ENCODE peak calls at places on chromosomes 7 and 10, in six cellular contexts. L is A673, M is psoas muscle, N is stomach, T is gastrocnemius medialis, Y is tibial nerve. X is an unnamed sample.

GRCh38 chr10:31697271-31698168 is 231.1 kb downstream of the ARHGAP12 start:
- DNase-seq in N (peak; percentile 53), L (no peak), M (peak; percentile 92), Y (peak; percentile 70), T (peak; percentile 64), X (peak; percentile 48)

GRCh38 chr10:48332166-48332870 is 25.8 kb downstream of the MAPK8 start:
- DNase-seq in Y (no peak), T (no peak), N (no peak), L (no peak), M (no peak), X (no peak)

GRCh38 chr10:58266826-58267712 is 625 bp downstream of the IPMK start:
- DNase-seq in Y (peak; percentile 24), T (peak; percentile 48), L (peak; percentile 74), N (peak; percentile 42), M (peak; percentile 81), X (peak; percentile 53)

GRCh38 chr10:42754155-42755027 is 28.2 kb upstream of the BMS1 start:
- DNase-seq in L (peak; percentile 30), N (no peak), Y (no peak), M (peak; percentile 59), T (no peak), X (peak; percentile 53)

GRCh38 chr10:100723769-100724530 is 21.4 kb upstream of the PAX2 start:
- DNase-seq in N (no peak), L (no peak), Y (no peak), M (no peak), T (no peak), X (no peak)

GRCh38 chr10:106175760-106176377 is 988.6 kb downstream of the SORCS1 start:
- DNase-seq in L (peak; percentile 47), T (no peak), M (no peak), N (no peak), Y (no peak), X (peak; percentile 52)

GRCh38 chr10:46106410-46107255 is 60.6 kb upstream of the MSMB start:
- DNase-seq in L (peak; percentile 29), Y (no peak), M (peak; percentile 77), N (peak; percentile 59), T (no peak), X (peak; percentile 71)

GRCh38 chr10:112215342-112215774 is 31.8 kb upstream of the GPAM start:
- DNase-seq in Y (no peak), M (no peak), L (peak; percentile 10), T (no peak), N (peak; percentile 62), X (peak; percentile 73)

GRCh38 chr10:128466831-128467371 is 340.7 kb upstream of the MKI67 start:
- DNase-seq in T (no peak), L (no peak), N (no peak), M (no peak), Y (no peak), X (no peak)

GRCh38 chr10:390449-391100 is 255.3 kb downstream of the ZMYND11 start:
- DNase-seq in L (no peak), T (no peak), M (no peak), Y (no peak), N (no peak), X (no peak)

GRCh38 chr7:84100866-84101265 is 93.7 kb downstream of the SEMA3A start:
- DNase-seq in L (peak; percentile 64), M (no peak), T (no peak), Y (no peak), N (no peak), X (peak; percentile 10)
- TF ChIP-seq CTCF in L (peak; percentile 23), M (no peak), T (no peak), Y (no peak), N (no peak), X (no peak)

GRCh38 chr10:17234541-17234940 is 6.5 kb downstream of the VIM start:
- DNase-seq in T (no peak), L (no peak), Y (no peak), M (no peak), N (no peak), X (no peak)

GRCh38 chr10:17229967-17230682 is 2.1 kb downstream of the VIM start:
- DNase-seq in N (peak; percentile 82), M (peak; percentile 90), Y (peak; percentile 70), L (peak; percentile 89), T (peak; percentile 53), X (peak; percentile 87)

GRCh38 chr10:17233534-17233933 is 5.5 kb downstream of the VIM start:
- DNase-seq in L (no peak), M (peak; percentile 59), N (no peak), T (no peak), Y (no peak), X (no peak)

GRCh38 chr10:17235136-17235535 is 7.1 kb downstream of the VIM start:
- DNase-seq in L (no peak), T (no peak), M (no peak), Y (no peak), N (no peak), X (no peak)

DNA sequence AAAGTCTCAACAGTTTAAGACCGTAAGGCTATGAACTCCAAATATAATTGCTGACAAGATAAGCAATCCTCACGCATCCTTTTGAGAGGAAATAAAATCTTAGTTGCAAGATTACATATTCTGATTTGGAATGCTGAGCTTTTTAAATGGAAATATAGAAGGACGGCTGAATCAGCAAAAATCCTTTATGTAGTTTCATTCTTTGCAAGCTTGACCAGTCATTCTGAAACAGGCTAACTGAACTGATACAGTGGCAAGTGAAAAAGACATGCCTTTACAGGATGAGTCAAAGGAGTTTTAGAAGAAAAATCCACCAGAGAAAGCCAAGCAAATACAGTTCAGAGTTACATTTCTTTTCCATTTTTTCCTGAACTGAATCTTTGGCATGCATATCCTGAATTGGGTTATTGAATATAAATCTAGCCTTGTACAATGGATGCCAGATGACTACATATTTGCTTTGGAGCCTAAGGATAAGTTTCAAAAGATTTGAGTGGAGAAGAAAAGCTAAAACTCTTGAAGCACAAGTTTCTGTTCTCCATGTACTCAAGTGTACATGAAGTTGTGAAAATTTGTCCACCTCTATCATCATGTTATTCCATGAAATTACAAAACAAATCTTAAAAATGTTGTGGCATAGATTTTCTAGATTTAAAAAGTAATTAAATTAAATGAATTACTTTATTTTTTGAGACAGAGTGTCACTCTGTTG is 4.4 kb downstream of the VIM start:
- DNase-seq in L (no peak), Y (no peak), M (no peak), T (no peak), N (no peak), X (no peak)
- H3K4me1 ChIP-seq in L (peaks cover 30% of the 10 kb centered on the region), Y (no peaks in the 10 kb centered on the region), M (peaks cover 45% of the 10 kb centered on the region), T (peaks cover 38% of the 10 kb centered on the region), N (peaks cover 24% of the 10 kb centered on the region), X (peaks cover 26% of the 10 kb centered on the region)

GRCh38 chr7:73517241-73517995 is 4.7 kb downstream of the BAZ1B start:
- DNase-seq in M (no peak), Y (no peak), T (no peak), N (no peak), L (no peak), X (no peak)

GRCh38 chr7:73521636-73522080 is 435 bp downstream of the BAZ1B start:
- DNase-seq in N (peak; percentile 61), T (peak; percentile 50), Y (no peak), M (peak; percentile 85), L (no peak), X (peak; percentile 79)

GRCh38 chr7:73519867-73520672 is 2.0 kb downstream of the BAZ1B start:
- DNase-seq in M (no peak), N (no peak), Y (no peak), L (peak; percentile 29), T (no peak), X (no peak)

GRCh38 chr7:73520673-73521635 is 1.1 kb downstream of the BAZ1B start:
- DNase-seq in N (no peak), Y (no peak), L (peak; percentile 45), T (no peak), M (no peak), X (peak; percentile 25)

DNA sequence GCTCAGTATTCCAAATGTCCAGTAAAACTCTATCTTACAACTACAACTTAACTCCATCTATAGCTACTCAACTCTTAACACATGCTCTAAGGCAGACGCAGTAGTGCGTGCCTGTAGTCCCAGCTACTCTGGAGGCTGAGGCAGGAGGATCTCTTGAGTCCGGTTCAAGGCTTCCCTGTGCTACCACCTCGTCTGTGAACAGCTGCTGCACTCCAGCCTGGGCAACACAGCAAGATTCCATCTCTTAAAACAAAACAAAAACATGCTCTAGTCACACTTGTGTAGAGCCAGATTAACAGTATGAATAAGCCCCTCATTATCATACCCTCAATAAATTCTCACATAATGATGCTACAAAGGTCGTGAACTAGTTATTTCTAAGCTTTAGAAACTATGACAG is 3.6 kb downstream of the BAZ1B start:
- DNase-seq in Y (no peak), M (no peak), T (no peak), L (no peak), N (no peak), X (no peak)
- H3K36me3 ChIP-seq in Y (peaks cover 5% of the 10 kb centered on the region), M (peaks cover 6% of the 10 kb centered on the region), T (peaks cover 16% of the 10 kb centered on the region), L (peaks cover 52% of the 10 kb centered on the region), N (peaks cover 33% of the 10 kb centered on the region), X (no peaks in the 10 kb centered on the region)

DNA sequence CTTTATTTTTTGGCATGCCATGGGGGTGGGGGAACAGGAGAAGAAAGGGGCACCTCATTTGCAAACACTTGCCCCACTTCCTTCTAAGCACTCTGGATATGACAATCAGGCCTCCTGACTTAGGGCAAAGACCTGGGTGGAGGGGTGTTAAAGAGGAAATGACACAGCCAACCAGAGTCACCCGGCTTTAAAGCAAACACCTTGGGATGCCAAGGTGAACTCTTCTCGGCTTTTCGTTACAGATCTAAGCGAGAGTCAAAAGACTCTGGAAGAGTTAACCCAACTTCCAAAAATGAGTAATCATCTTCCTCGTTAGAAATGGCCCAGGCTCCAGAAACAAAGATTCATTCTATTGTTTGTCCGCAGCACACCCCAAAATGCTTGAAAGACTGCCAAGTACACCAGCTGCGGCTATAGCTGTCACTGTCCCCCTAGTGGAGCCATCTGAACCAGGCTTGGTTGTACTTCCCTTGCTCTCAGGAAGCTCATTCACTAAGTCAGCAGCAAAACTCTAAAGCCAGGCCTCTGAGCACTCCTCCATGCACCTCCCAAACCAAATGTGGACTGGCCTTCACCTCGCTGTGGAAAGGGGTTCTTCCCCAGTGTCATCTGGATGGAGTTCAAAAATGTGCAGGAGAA is 24.8 kb downstream of the FAM53B start:
- DNase-seq in M (peak; percentile 75), T (no peak), Y (no peak), N (peak; percentile 60), L (peak; percentile 73), X (no peak)
- TF ChIP-seq CTCF in M (peak; percentile 46), T (peak; percentile 52), Y (peak; percentile 83), N (peak; percentile 24), L (peak; percentile 53), X (no peak)

GRCh38 chr10:80319725-80320290 is 30.4 kb upstream of the MAT1A start:
- DNase-seq in N (no peak), Y (no peak), M (no peak), L (no peak), T (no peak), X (no peak)

GRCh38 chr10:80322711-80323110 is 33.3 kb upstream of the MAT1A start:
- DNase-seq in L (no peak), N (no peak), Y (no peak), T (no peak), M (no peak), X (no peak)

GRCh38 chr10:80322158-80322557 is 32.7 kb upstream of the MAT1A start:
- DNase-seq in L (no peak), T (no peak), N (no peak), M (no peak), Y (no peak), X (no peak)

GRCh38 chr10:80320377-80320776 is 30.9 kb upstream of the MAT1A start:
- DNase-seq in M (no peak), T (no peak), Y (no peak), L (no peak), N (no peak), X (no peak)

GRCh38 chr10:80321183-80321582 is 31.7 kb upstream of the MAT1A start:
- DNase-seq in M (no peak), L (no peak), T (no peak), N (no peak), Y (no peak), X (no peak)
- H3K4me1 ChIP-seq in M (no peaks in the 10 kb centered on the region), L (peaks cover 4% of the 10 kb centered on the region), T (no peaks in the 10 kb centered on the region), N (no peaks in the 10 kb centered on the region), Y (no peaks in the 10 kb centered on the region), X (no peaks in the 10 kb centered on the region)

X was measured in hepatocyte.